ENCODE peak calls at places on chromosomes 16 and 17, in four cellular contexts. T is prostate gland, J is pancreas, H is mesenchymal stem cell. Z is an unnamed sample. For H3K36me3, the result is how much of the 10 kb centered on the place peaks cover.

GRCh38 chr17:61946359-61946758 is 18.6 kb upstream of the INTS2 start:
- DNase-seq in J (no peak), T (no peak), H (no peak), Z (no peak)

GRCh38 chr16:29852654-29853053 is 10.4 kb downstream of the CDIPT start:
- DNase-seq in T (no peak), J (no peak), H (peak), Z (no peak)

GRCh38 chr16:2474877-2475412 is at the start of gene TBC1D24:
- DNase-seq in J (peak), T (peak), H (peak), Z (peak)

GRCh38 chr17:10635290-10635689 is 21.8 kb downstream of the MYH3 start:
- DNase-seq in J (no peak), T (no peak), H (no peak), Z (no peak)

GRCh38 chr17:19414396-19415280 is 3.6 kb downstream of the RNF112 start:
- DNase-seq in T (no peak), H (no peak), J (no peak), Z (no peak)

GRCh38 chr16:77789646-77790370 is 1.4 kb downstream of the VAT1L start:
- DNase-seq in H (no peak), J (no peak), T (no peak), Z (no peak)

GRCh38 chr17:44389723-44390202 is 314 bp upstream of the ITGA2B start:
- DNase-seq in T (no peak), H (no peak), J (no peak), Z (no peak)

GRCh38 chr17:19647697-19648474 is 665 bp upstream of the ALDH3A2 start:
- DNase-seq in J (peak), T (peak), H (peak), Z (peak)

GRCh38 chr16:89398924-89399323 is 91.4 kb downstream of the ANKRD11 start:
- DNase-seq in J (no peak), H (no peak), T (no peak), Z (no peak)

GRCh38 chr17:17107891-17108680 is 65.8 kb downstream of the MPRIP start:
- DNase-seq in H (no peak), J (no peak), T (no peak), Z (no peak)

GRCh38 chr16:19601083-19601976 is 45.8 kb downstream of the VPS35L start:
- DNase-seq in J (no peak), H (peak), T (no peak), Z (no peak)

GRCh38 chr17:82108038-82108998 is 10.3 kb upstream of the FASN start:
- DNase-seq in J (no peak), H (no peak), T (no peak), Z (no peak)

DNA sequence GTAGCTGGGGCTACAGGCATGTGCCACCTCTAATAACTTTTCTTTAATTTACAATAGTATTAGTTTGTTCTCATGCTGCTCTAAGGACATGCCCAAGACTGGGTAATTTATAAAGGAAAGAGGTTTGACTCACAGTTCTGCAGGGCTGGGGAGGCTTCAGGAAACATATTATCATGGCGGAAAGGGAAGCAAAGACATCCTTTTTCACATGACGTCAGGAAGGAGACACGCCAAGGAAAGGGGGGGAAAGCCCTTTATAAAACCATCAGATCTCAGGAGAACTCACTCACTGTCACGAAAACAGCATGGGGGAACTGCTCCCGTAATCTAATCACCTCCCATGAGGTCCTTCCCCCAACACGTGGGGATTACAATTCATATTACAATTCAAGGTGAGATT is 18.3 kb downstream of the IL4R start:
- DNase-seq in J (no peak), H (no peak), T (no peak), Z (no peak)
- H3K36me3 ChIP-seq in J (under half), H (under half), T (under half), Z (under half)

GRCh38 chr17:35715416-35715815 is 16.0 kb upstream of the RASL10B start:
- DNase-seq in T (no peak), J (no peak), H (no peak), Z (no peak)
- H3K36me3 ChIP-seq in T (under half), J (under half), H (under half), Z (under half)

GRCh38 chr16:68349838-68350410 is 39.1 kb downstream of the PRMT7 start:
- DNase-seq in H (no peak), T (no peak), J (no peak), Z (no peak)

GRCh38 chr16:68351463-68351862 is 40.6 kb downstream of the PRMT7 start:
- DNase-seq in H (no peak), J (no peak), T (no peak), Z (no peak)

GRCh38 chr16:68351991-68352431 is 41.2 kb downstream of the PRMT7 start:
- DNase-seq in J (no peak), T (peak), H (no peak), Z (no peak)

GRCh38 chr16:68348645-68349445 is 38.0 kb downstream of the PRMT7 start:
- DNase-seq in H (no peak), T (no peak), J (no peak), Z (no peak)

GRCh38 chr16:68350951-68351350 is 40.1 kb downstream of the PRMT7 start:
- DNase-seq in J (no peak), T (no peak), H (no peak), Z (no peak)
- H3K36me3 ChIP-seq in J (under half), T (under half), H (half or more), Z (half or more)

DNA sequence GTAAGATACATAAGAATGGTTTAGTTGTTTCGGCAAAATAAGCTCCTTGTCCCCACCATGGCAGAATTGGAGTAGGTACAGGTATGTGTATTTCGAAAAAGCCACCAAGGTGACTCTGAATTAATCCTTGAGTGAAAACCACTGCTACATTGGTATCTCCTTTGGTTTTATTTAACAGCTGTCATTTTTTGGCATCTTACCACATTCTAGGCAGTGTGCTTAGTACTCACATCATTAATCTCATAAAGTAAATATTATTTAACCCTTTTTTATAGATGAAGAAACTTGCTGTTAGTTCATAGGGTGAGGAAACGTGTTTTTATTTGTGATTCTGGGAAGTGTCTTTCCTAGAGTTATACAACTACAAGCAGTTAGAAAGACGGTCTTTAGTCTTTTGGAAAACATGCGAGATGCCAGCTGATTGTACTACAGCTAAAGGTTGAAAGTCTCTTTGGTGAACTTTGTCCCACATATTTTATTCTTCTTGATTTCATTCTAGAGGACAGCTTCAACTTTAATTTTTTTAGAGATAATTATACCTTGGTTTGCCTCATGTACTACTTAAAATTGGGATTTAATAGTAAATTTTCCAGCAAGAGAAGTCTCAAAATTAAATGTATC is 6.5 kb downstream of the ATAD5 start:
- DNase-seq in J (no peak), H (no peak), T (no peak), Z (no peak)
- H3K36me3 ChIP-seq in J (under half), H (under half), T (under half), Z (under half)

GRCh38 chr17:7311110-7311698 is 3.8 kb downstream of the EIF5A start:
- DNase-seq in J (no peak), T (no peak), H (no peak), Z (no peak)
- H3K36me3 ChIP-seq in J (under half), T (under half), H (under half), Z (under half)